ENCODE peak calls at places on chromosome 9, in five cellular contexts. X, W, Z, Q and B are unnamed samples.

GRCh38 chr9:94181782-94182181 is 77.3 kb upstream of the ZNF169 start:
- DNase-seq in X (no peak), W (no peak), Z (no peak), Q (no peak), B (no peak)

GRCh38 chr9:136587145-136587943 is 41.5 kb upstream of the NOTCH1 start:
- DNase-seq in X (no peak), W (peak), Z (no peak), Q (no peak), B (no peak)

GRCh38 chr9:69097053-69097452 is 61.5 kb downstream of the FXN start:
- DNase-seq in X (no peak), W (no peak), Z (no peak), Q (no peak), B (no peak)

GRCh38 chr9:694499-695154 is 146.9 kb upstream of the DMRT1 start:
- DNase-seq in X (no peak), W (no peak), Z (peak), Q (peak), B (no peak)

GRCh38 chr9:121067655-121068054 is 7.1 kb upstream of the CNTRL start:
- DNase-seq in X (no peak), W (no peak), Z (no peak), Q (no peak), B (no peak)

GRCh38 chr9:36877239-36877638 is 156.8 kb downstream of the PAX5 start:
- DNase-seq in X (peak), W (no peak), Z (no peak), Q (no peak), B (peak)

GRCh38 chr9:135030711-135031245 is 56.7 kb upstream of the OLFM1 start:
- DNase-seq in X (no peak), W (no peak), Z (no peak), Q (no peak), B (no peak)

GRCh38 chr9:89799221-89799620 is 194.4 kb downstream of the GADD45G start:
- DNase-seq in X (no peak), W (no peak), Z (no peak), Q (no peak), B (no peak)

GRCh38 chr9:112271466-112272098 is 61.8 kb downstream of the PTBP3 start:
- DNase-seq in X (no peak), W (no peak), Z (no peak), Q (peak), B (no peak)

GRCh38 chr9:4755026-4755609 is 14.1 kb upstream of the AK3 start:
- DNase-seq in X (no peak), W (no peak), Z (no peak), Q (no peak), B (peak)

GRCh38 chr9:18896531-18897179 is 136.4 kb downstream of the SAXO1 start:
- DNase-seq in X (no peak), W (no peak), Z (no peak), Q (no peak), B (peak)

GRCh38 chr9:94945191-94946144 is 219.0 kb downstream of the AOPEP start:
- DNase-seq in X (no peak), W (peak), Z (peak), Q (peak), B (no peak)

GRCh38 chr9:7139886-7140285 is 382.1 kb downstream of the KDM4C start:
- DNase-seq in X (no peak), W (no peak), Z (no peak), Q (no peak), B (no peak)

GRCh38 chr9:137975936-137976565 is 98.5 kb downstream of the CACNA1B start:
- DNase-seq in X (no peak), W (no peak), Z (no peak), Q (no peak), B (no peak)

GRCh38 chr9:117919594-117919993 is 215.4 kb downstream of the TLR4 start:
- DNase-seq in X (no peak), W (no peak), Z (no peak), Q (no peak), B (no peak)

GRCh38 chr9:69120380-69121154 is 53.5 kb upstream of the TJP2 start:
- DNase-seq in X (peak), W (peak), Z (no peak), Q (peak), B (peak)

GRCh38 chr9:136047076-136047774 is 47.9 kb downstream of the NACC2 start:
- DNase-seq in X (no peak), W (no peak), Z (no peak), Q (no peak), B (no peak)

GRCh38 chr9:101350285-101350684 is 34.5 kb downstream of the BAAT start:
- DNase-seq in X (no peak), W (no peak), Z (no peak), Q (no peak), B (no peak)

GRCh38 chr9:131411719-131412681 is 18.1 kb downstream of the PRRC2B start:
- DNase-seq in X (no peak), W (no peak), Z (no peak), Q (no peak), B (no peak)

GRCh38 chr9:87237337-87237736 is 260.3 kb upstream of the DAPK1 start:
- DNase-seq in X (no peak), W (no peak), Z (no peak), Q (no peak), B (no peak)

GRCh38 chr9:136439550-136440408 is at the start of gene INPP5E:
- DNase-seq in X (peak), W (peak), Z (no peak), Q (peak), B (peak)

GRCh38 chr9:29214162-29214520 is 1640.9 kb upstream of the C9orf72 start:
- DNase-seq in X (no peak), W (no peak), Z (no peak), Q (peak), B (no peak)

GRCh38 chr9:37963936-37964739 is 60.2 kb upstream of the SLC25A51 start:
- DNase-seq in X (no peak), W (peak), Z (peak), Q (peak), B (no peak)

GRCh38 chr9:89477811-89478583 is 19.9 kb downstream of the SEMA4D start:
- DNase-seq in X (no peak), W (no peak), Z (no peak), Q (no peak), B (peak)

GRCh38 chr9:89606567-89607311 is 1.9 kb downstream of the GADD45G start:
- DNase-seq in X (peak), W (peak), Z (no peak), Q (no peak), B (no peak)

GRCh38 chr9:124428751-124429529 is 13.7 kb upstream of the PSMB7 start:
- DNase-seq in X (no peak), W (no peak), Z (no peak), Q (no peak), B (no peak)

GRCh38 chr9:19992556-19992955 is 203.7 kb upstream of the SLC24A2 start:
- DNase-seq in X (no peak), W (no peak), Z (no peak), Q (no peak), B (no peak)

GRCh38 chr9:38091310-38092199 is 22.5 kb upstream of the SHB start:
- DNase-seq in X (peak), W (no peak), Z (no peak), Q (no peak), B (peak)

GRCh38 chr9:114906922-114907571 is 23.3 kb downstream of the TNFSF8 start:
- DNase-seq in X (no peak), W (no peak), Z (no peak), Q (peak), B (peak)

GRCh38 chr9:115604831-115605483 is 487.0 kb upstream of the TNC start:
- DNase-seq in X (no peak), W (no peak), Z (no peak), Q (no peak), B (no peak)

GRCh38 chr9:124009835-124010226 is 1.7 kb upstream of the LHX2 start:
- DNase-seq in X (no peak), W (no peak), Z (no peak), Q (no peak), B (no peak)

GRCh38 chr9:1708215-1708614 is 306.9 kb upstream of the SMARCA2 start:
- DNase-seq in X (no peak), W (no peak), Z (no peak), Q (no peak), B (no peak)

GRCh38 chr9:112311497-112311896 is 21.9 kb downstream of the PTBP3 start:
- DNase-seq in X (no peak), W (no peak), Z (no peak), Q (no peak), B (no peak)

DNA sequence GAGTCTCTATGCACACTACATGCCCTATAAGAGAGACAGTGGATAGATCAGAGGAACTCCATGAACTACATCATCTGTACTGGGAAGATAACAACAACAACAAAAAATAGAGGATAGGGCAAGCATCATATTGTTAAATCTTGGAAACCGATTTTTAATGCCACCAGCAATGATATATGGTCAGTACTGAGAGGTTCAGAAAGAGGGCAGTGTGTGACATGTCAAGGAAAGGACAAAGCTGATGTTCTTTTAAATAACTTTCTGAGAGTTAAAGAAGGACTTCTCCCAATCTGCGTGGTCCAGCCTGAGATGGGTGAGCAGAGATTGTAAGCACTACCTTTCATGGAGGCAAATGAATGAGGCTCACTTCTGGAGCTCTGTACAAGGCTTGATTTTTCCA is 62.0 kb upstream of the PHF24 start:
- DNase-seq in X (no peak), W (no peak), Z (no peak), Q (no peak), B (no peak)
- TF ChIP-seq CTCF in X (peak), W (no peak), Z (no peak), Q (no peak), B (no peak)

DNA sequence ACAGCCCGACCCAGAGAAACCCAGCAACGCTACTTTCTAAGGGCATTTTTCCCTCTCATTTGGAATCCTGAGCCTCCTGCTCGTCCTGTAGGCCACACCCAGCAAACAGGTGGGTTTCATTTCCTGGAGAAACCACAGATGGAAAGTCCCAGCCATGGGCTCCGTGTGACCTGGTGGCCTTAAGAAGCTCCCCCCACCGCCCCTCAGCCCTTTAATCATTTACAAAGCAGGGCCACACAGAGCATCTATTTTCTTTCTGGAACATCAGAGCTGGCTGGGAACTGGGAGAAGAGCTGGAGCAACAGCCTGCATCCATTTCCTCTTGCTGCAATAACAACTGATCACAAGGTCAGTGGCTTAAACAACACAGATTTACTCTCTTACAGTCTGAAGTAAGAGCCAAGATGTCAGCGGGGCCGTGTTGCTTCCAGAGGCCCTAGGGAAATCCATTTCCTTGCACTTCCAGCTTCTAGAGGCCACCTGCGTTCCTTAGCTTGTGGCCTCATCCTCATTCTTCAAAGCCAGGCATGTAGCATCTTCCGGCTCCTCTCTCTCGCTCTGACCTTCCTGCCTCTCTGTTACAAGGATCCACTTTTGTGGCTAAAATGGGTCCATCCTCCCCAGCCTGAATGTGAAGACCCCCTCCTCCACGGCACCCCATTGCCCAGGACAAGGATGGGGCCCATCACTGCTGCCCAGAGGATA is 40.5 kb downstream of the C9orf50 start:
- DNase-seq in X (peak), W (peak), Z (no peak), Q (no peak), B (peak)
- H3K4me3 ChIP-seq in X (peak), W (no peak), Z (no peak), Q (no peak), B (peak)

GRCh38 chr9:91948423-91949292 is 1.4 kb downstream of the ROR2 start:
- DNase-seq in X (no peak), W (peak), Z (no peak), Q (peak), B (no peak)
- TF ChIP-seq CTCF in X (no peak), W (peak), Z (peak), Q (no peak), B (no peak)

GRCh38 chr9:99813739-99814138 is 7.9 kb upstream of the NR4A3 start:
- DNase-seq in X (no peak), W (no peak), Z (no peak), Q (no peak), B (no peak)
- H3K4me3 ChIP-seq in X (no peak), W (no peak), Z (no peak), Q (no peak), B (no peak)

GRCh38 chr9:33081128-33081851 is 4.8 kb upstream of the SMU1 start:
- DNase-seq in X (peak), W (peak), Z (peak), Q (peak), B (peak)
- TF ChIP-seq CTCF in X (peak), W (peak), Z (peak), Q (peak), B (peak)

GRCh38 chr9:105712297-105712696 is 18.0 kb downstream of the TMEM38B start:
- DNase-seq in X (no peak), W (no peak), Z (no peak), Q (no peak), B (no peak)

GRCh38 chr9:105710638-105711037 is 16.3 kb downstream of the TMEM38B start:
- DNase-seq in X (no peak), W (no peak), Z (no peak), Q (no peak), B (no peak)

GRCh38 chr9:105713260-105713938 is 19.1 kb downstream of the TMEM38B start:
- DNase-seq in X (no peak), W (no peak), Z (no peak), Q (no peak), B (no peak)

GRCh38 chr9:105712773-105713172 is 18.4 kb downstream of the TMEM38B start:
- DNase-seq in X (no peak), W (no peak), Z (no peak), Q (no peak), B (no peak)

GRCh38 chr9:105711867-105712266 is 17.5 kb downstream of the TMEM38B start:
- DNase-seq in X (no peak), W (no peak), Z (no peak), Q (no peak), B (no peak)
- H3K4me3 ChIP-seq in X (no peak), W (no peak), Z (no peak), Q (no peak), B (no peak)

GRCh38 chr9:22098636-22099332 is 89.7 kb upstream of the CDKN2B start:
- DNase-seq in X (no peak), W (no peak), Z (no peak), Q (no peak), B (no peak)

GRCh38 chr9:22097712-22098111 is 88.6 kb upstream of the CDKN2B start:
- DNase-seq in X (no peak), W (no peak), Z (no peak), Q (no peak), B (no peak)

GRCh38 chr9:22103650-22104575 is 94.8 kb upstream of the CDKN2B start:
- DNase-seq in X (no peak), W (peak), Z (no peak), Q (no peak), B (no peak)

GRCh38 chr9:22102347-22103053 is 93.4 kb upstream of the CDKN2B start:
- DNase-seq in X (no peak), W (no peak), Z (no peak), Q (no peak), B (no peak)

DNA sequence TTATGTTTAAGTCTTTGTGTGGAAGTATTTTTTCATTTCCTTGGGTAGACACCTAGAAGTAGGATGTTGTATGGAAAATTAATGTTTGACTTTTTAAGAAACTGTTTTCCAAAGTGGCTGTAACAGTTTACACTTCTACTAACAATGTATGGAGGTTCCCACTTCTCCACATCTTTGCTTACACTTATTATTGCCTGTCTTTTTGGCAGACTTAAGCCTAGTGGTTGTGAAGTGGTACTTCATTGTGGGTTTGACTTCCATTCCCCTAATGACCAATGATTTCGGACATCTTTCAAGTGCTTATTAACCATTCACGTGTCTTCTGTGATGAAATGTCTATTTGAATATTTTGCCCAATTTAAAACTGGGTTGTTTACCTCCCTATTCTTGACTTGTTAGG is 91.5 kb upstream of the CDKN2B start:
- DNase-seq in X (no peak), W (no peak), Z (no peak), Q (no peak), B (peak)
- TF ChIP-seq CTCF in X (peak), W (peak), Z (peak), Q (no peak), B (peak)

GRCh38 chr9:70385423-70385822 is 29.0 kb downstream of the KLF9 start:
- DNase-seq in X (no peak), W (no peak), Z (no peak), Q (no peak), B (no peak)
- H3K4me3 ChIP-seq in X (no peak), W (no peak), Z (no peak), Q (no peak), B (no peak)

GRCh38 chr9:113359385-113359784 is 10.0 kb downstream of the BSPRY start:
- DNase-seq in X (no peak), W (no peak), Z (no peak), Q (no peak), B (no peak)

GRCh38 chr9:113352411-113352810 is 3.1 kb downstream of the BSPRY start:
- DNase-seq in X (no peak), W (no peak), Z (no peak), Q (no peak), B (no peak)

GRCh38 chr9:113352006-113352405 is 2.7 kb downstream of the BSPRY start:
- DNase-seq in X (no peak), W (no peak), Z (no peak), Q (no peak), B (no peak)

GRCh38 chr9:113356686-113357292 is 7.4 kb downstream of the BSPRY start:
- DNase-seq in X (no peak), W (no peak), Z (no peak), Q (no peak), B (no peak)

DNA sequence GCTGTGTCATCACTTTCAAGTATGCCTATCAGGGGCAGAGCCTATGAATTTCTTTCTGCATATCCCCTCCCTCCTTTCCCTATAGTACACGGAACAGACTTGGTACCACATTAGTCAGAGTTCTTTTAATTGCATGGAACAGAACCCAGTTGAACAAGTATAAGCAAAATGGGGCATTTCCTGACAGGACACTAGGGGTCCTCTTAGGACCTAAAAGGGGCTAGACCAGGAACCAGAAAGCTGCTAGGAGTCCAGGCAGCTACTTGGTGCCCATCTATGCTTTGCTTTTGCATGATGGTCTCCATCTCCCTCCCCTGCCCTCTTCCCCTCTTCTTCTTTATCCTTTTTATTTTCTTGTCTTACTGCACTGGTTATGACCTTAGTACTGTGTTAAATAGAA is 5.9 kb downstream of the BSPRY start:
- DNase-seq in X (no peak), W (no peak), Z (no peak), Q (no peak), B (no peak)
- TF ChIP-seq CTCF in X (peak), W (no peak), Z (peak), Q (peak), B (peak)

DNA sequence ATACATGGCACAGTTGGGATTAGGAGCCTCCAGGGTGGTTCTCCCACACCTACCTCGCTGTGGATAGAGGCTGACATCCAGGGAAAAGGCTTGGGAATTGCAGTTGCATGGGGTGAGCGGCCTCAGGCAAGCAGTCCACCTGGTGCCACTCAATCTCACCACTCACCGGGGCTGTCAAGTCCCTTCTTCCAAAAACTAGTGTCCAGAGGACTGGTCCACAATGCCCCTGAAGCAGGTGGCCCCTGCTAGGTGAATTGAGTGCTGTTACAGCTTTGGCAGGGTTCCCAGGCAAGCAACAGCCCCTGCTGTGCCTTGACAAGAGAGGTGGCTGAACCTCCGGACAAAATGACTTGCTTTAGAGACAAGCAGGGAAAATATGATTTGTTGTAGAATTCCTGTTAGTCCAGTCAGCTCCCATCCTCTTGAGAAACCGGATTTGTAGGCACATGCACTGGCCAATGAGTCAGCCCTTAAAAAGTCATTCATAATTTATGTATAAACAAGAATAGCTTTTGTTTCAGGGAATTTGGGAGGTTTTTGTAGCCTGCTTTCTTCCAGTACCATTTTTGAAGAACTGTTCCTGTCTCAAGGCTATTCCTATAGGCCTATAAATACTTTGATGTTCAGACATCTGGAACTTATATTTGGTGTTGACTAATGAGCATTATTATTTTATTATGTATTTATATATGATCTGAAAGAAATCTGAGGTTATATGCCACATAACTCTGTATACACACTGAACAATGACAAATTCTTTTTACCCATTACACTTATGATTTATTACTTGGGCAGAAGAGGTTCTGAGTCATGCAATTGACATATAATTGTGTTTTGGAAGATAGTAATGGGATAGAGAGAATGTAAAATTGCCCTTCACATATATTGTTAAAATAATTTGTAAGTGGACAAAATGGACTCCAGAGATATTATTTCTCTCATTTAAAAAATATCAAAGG is 411.1 kb downstream of the ACTL7B start:
- DNase-seq in X (no peak), W (no peak), Z (peak), Q (no peak), B (no peak)
- H3K4me3 ChIP-seq in X (no peak), W (no peak), Z (peak), Q (no peak), B (no peak)